ENCODE peak calls at places on chromosomes 13 and 19, in seven cellular contexts. G, D, F, U, P, H and I are unnamed samples.

GRCh38 chr19:23346696-23347095 is 48.6 kb downstream of the ZNF91 start:
- DNase-seq in G (no peak), D (no peak), F (no peak), U (no peak), P (no peak), H (no peak), I (no peak)

GRCh38 chr13:93922063-93922462 is 557.4 kb downstream of the DCT start:
- DNase-seq in G (no peak), D (peak; percentile 10), F (no peak), U (no peak), P (no peak), H (no peak), I (no peak)

GRCh38 chr13:52067237-52067636 is 42.7 kb downstream of the UTP14C start:
- DNase-seq in G (peak; percentile 10), D (peak; percentile 28), F (no peak), U (no peak), P (no peak), H (no peak), I (no peak)

GRCh38 chr13:33543089-33543459 is 257.5 kb upstream of the STARD13 start:
- DNase-seq in G (no peak), D (peak; percentile 74), F (no peak), U (no peak), P (no peak), H (no peak), I (no peak)

GRCh38 chr13:25032160-25032559 is 63.8 kb upstream of the PABPC3 start:
- DNase-seq in G (no peak), D (no peak), F (no peak), U (no peak), P (no peak), H (no peak), I (no peak)

GRCh38 chr19:39401549-39402416 is 4.9 kb upstream of the ZFP36 start:
- DNase-seq in G (peak; percentile 81), D (no peak), F (peak; percentile 89), U (no peak), P (peak; percentile 60), H (peak; percentile 94), I (peak; percentile 85)

GRCh38 chr13:92781965-92782364 is 444.6 kb upstream of the GPC6 start:
- DNase-seq in G (no peak), D (no peak), F (no peak), U (no peak), P (no peak), H (no peak), I (no peak)

GRCh38 chr19:58330458-58330857 is 3.7 kb downstream of the ZSCAN22 start:
- DNase-seq in G (peak; percentile 90), D (peak; percentile 30), F (peak; percentile 76), U (peak; percentile 22), P (no peak), H (peak; percentile 83), I (peak; percentile 68)

GRCh38 chr13:109979186-109979585 is 192.8 kb upstream of the IRS2 start:
- DNase-seq in G (no peak), D (no peak), F (no peak), U (no peak), P (peak; percentile 14), H (peak; percentile 76), I (no peak)

GRCh38 chr13:26025771-26026170 is 26.0 kb downstream of the SHISA2 start:
- DNase-seq in G (no peak), D (no peak), F (no peak), U (no peak), P (no peak), H (no peak), I (no peak)

GRCh38 chr13:26340812-26341211 is 86.9 kb downstream of the CDK8 start:
- DNase-seq in G (peak; percentile 10), D (no peak), F (peak; percentile 46), U (no peak), P (no peak), H (no peak), I (peak; percentile 29)

GRCh38 chr13:74289130-74289529 is 154.9 kb upstream of the KLF12 start:
- DNase-seq in G (no peak), D (no peak), F (no peak), U (no peak), P (no peak), H (no peak), I (no peak)

GRCh38 chr13:46101488-46102289 is 3.1 kb downstream of the CPB2 start:
- DNase-seq in G (no peak), D (no peak), F (no peak), U (no peak), P (no peak), H (no peak), I (no peak)

GRCh38 chr19:14370169-14370998 is 10.9 kb upstream of the ADGRE5 start:
- DNase-seq in G (peak; percentile 32), D (no peak), F (no peak), U (no peak), P (peak; percentile 77), H (no peak), I (no peak)

GRCh38 chr19:14517840-14518505 is at the start of gene DNAJB1:
- DNase-seq in G (peak; percentile 92), D (peak; percentile 70), F (peak; percentile 64), U (peak; percentile 78), P (peak; percentile 80), H (peak; percentile 93), I (peak; percentile 47)

GRCh38 chr13:66402071-66402470 is 828.1 kb downstream of the PCDH9 start:
- DNase-seq in G (no peak), D (no peak), F (no peak), U (peak; percentile 15), P (no peak), H (no peak), I (no peak)

GRCh38 chr13:79307866-79308298 is 98.2 kb downstream of the RBM26 start:
- DNase-seq in G (peak; percentile 57), D (peak; percentile 18), F (peak; percentile 61), U (no peak), P (no peak), H (peak; percentile 51), I (peak; percentile 23)

GRCh38 chr19:58055483-58055874 is 3.6 kb upstream of the ZNF135 start:
- DNase-seq in G (peak; percentile 22), D (no peak), F (no peak), U (no peak), P (no peak), H (no peak), I (no peak)

DNA sequence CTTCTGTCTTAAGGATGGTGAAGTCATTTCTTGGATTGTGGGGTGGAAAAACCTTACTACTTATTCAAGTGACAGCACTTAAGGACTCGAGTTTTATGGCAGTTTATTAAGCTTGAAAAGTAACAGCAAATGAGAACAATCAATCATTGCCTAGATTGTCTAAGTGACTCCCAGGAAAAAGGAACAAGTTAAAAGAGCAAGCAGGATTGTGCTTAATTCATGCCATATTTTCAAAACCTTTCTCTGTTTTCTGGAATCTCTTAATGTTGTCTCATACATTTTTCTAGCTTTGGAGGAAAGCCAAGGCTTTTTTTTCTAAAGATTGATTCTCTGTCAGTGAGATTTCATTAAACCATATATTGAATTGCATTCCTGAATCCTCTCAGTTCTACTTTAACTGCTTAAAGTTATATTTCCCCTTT is 236.2 kb upstream of the HTR2A start:
- DNase-seq in G (no peak), D (no peak), F (no peak), U (no peak), P (no peak), H (no peak), I (peak; percentile 25)
- H2AFZ ChIP-seq in G (peak overlapping the region; percentile 17), D (peak overlapping the region; percentile 79), F (no peak overlapping the region), U (no peak overlapping the region), P (no peak overlapping the region), H (no peak overlapping the region), I (no peak overlapping the region)

DNA sequence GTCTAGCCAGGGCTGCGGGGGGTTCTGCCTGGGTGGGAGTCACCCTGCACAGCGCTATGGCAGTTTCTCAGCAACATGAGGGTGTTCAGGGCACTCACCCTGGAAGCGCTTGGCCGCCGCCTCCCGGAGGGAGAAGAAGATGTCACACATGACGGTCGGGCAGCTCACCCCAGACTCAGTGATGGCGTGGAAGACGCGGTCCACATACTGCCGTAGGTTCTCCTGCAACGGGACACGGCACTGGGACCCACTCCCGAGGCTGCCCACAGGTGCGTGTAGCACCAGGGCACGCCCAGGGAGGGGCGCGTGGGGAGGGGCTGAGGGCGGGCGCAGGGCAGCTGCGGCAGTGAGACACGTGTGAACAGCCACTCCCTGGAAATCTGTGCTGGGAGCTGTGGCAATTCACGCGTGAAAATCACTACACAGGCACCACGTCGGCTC is 41.3 kb upstream of the C13orf46 start:
- DNase-seq in G (no peak), D (no peak), F (no peak), U (no peak), P (no peak), H (no peak), I (no peak)
- H2AFZ ChIP-seq in G (no peak overlapping the region), D (no peak overlapping the region), F (peak overlapping the region; percentile 8), U (no peak overlapping the region), P (no peak overlapping the region), H (peak overlapping the region; percentile 45), I (no peak overlapping the region)

DNA sequence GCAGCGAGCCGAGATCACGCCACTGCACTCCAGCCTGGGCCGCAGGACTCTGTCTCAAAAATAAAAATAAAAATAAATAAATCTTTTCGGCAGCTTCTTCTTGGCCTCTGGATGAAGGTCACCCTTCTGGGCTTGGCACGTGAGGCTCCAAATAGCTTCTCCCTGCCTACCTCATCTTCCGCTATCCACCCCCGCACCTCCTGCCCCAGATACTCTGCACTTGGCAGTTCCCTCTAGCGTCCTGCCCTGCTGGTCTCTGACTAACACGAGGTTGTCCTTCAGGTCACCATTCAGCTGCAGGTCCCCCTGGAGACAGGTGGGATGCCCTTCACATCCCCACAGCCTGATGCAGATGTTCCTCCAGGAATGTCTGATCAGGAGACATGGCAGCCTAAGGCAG is 8.5 kb upstream of the CCL25 start:
- DNase-seq in G (no peak), D (no peak), F (no peak), U (no peak), P (no peak), H (no peak), I (no peak)
- H2AFZ ChIP-seq in G (no peak overlapping the region), D (no peak overlapping the region), F (no peak overlapping the region), U (no peak overlapping the region), P (no peak overlapping the region), H (no peak overlapping the region), I (no peak overlapping the region)

GRCh38 chr13:111949311-111949710 is 117.6 kb upstream of the SOX1 start:
- DNase-seq in G (no peak), D (no peak), F (no peak), U (no peak), P (no peak), H (no peak), I (no peak)

GRCh38 chr13:111951982-111952565 is 114.9 kb upstream of the SOX1 start:
- DNase-seq in G (no peak), D (no peak), F (no peak), U (no peak), P (no peak), H (no peak), I (no peak)

GRCh38 chr13:111948811-111949210 is 118.1 kb upstream of the SOX1 start:
- DNase-seq in G (no peak), D (no peak), F (no peak), U (no peak), P (no peak), H (no peak), I (no peak)

GRCh38 chr13:111952814-111953213 is 114.1 kb upstream of the SOX1 start:
- DNase-seq in G (no peak), D (no peak), F (no peak), U (no peak), P (no peak), H (no peak), I (no peak)

DNA sequence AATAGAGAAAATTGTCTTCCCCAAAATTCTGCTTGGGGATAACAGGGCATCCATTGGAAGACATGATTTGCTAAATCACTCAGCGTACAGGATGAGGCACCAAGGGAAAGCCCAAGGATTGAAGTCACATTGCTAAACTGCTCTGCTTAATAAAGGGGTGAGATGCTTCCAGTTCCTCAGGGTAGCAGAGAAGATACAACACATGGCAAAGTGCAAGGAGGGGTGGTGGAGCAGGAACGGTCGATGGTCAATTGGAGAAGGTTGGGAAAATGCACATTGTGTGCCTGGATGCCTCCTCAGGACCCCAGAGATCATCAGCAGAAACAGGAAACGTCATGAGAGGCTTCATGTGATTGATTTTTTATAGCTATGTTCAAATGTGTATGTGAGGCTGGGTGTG is 116.3 kb upstream of the SOX1 start:
- DNase-seq in G (no peak), D (no peak), F (no peak), U (no peak), P (no peak), H (no peak), I (no peak)
- H2AFZ ChIP-seq in G (no peak overlapping the region), D (no peak overlapping the region), F (no peak overlapping the region), U (no peak overlapping the region), P (no peak overlapping the region), H (no peak overlapping the region), I (no peak overlapping the region)